ENCODE peak calls at places on chromosomes 12 and 14, in five cellular contexts. F is left lung, V is bronchial epithelial cell, P is HFF-Myc, Z is tibial artery. X is an unnamed sample.

GRCh38 chr14:90375934-90376333 is 20.9 kb upstream of the CALM1 start:
- DNase-seq in F (no peak), V (peak; percentile 95), P (no peak), Z (no peak), X (no peak)

GRCh38 chr12:132291402-132292175 is 37.8 kb downstream of the GALNT9 start:
- DNase-seq in F (peak; percentile 48), V (no peak), P (no peak), Z (no peak), X (no peak)

GRCh38 chr14:56730468-56731145 is 79.7 kb downstream of the OTX2 start:
- DNase-seq in F (no peak), V (no peak), P (no peak), Z (no peak), X (no peak)

GRCh38 chr12:94208433-94208921 is 60.1 kb downstream of the PLXNC1 start:
- DNase-seq in F (no peak), V (no peak), P (no peak), Z (no peak), X (no peak)

GRCh38 chr14:67457782-67458181 is 30.7 kb downstream of the TMEM229B start:
- DNase-seq in F (no peak), V (no peak), P (no peak), Z (no peak), X (peak; percentile 29)

GRCh38 chr12:92143280-92143679 is 2.4 kb downstream of the BTG1 start:
- DNase-seq in F (no peak), V (no peak), P (no peak), Z (no peak), X (no peak)

GRCh38 chr12:94898388-94898787 is 105.1 kb downstream of the NDUFA12 start:
- DNase-seq in F (no peak), V (peak; percentile 8), P (no peak), Z (no peak), X (peak; percentile 11)

GRCh38 chr12:20369164-20370000 is 1.0 kb downstream of the PDE3A start:
- DNase-seq in F (peak; percentile 85), V (no peak), P (no peak), Z (peak; percentile 91), X (peak; percentile 26)

GRCh38 chr14:76191297-76191696 is 39.6 kb downstream of the GPATCH2L start:
- DNase-seq in F (no peak), V (no peak), P (no peak), Z (peak; percentile 67), X (no peak)

GRCh38 chr12:59973515-59973914 is 377.7 kb downstream of the SLC16A7 start:
- DNase-seq in F (no peak), V (peak; percentile 65), P (peak; percentile 56), Z (no peak), X (peak; percentile 73)

GRCh38 chr14:48874701-48875100 is 711.5 kb downstream of the RPS29 start:
- DNase-seq in F (no peak), V (no peak), P (no peak), Z (no peak), X (no peak)

GRCh38 chr12:57215668-57216013 is 953 bp upstream of the NXPH4 start:
- DNase-seq in F (no peak), V (no peak), P (no peak), Z (no peak), X (no peak)

GRCh38 chr12:94070520-94070919 is 77.9 kb upstream of the PLXNC1 start:
- DNase-seq in F (no peak), V (no peak), P (no peak), Z (no peak), X (no peak)

GRCh38 chr14:75011356-75012097 is 8.8 kb downstream of the EIF2B2 start:
- DNase-seq in F (no peak), V (peak; percentile 59), P (no peak), Z (no peak), X (peak; percentile 57)

GRCh38 chr12:5984873-5985272 is 39.8 kb upstream of the ANO2 start:
- DNase-seq in F (no peak), V (no peak), P (no peak), Z (no peak), X (no peak)

GRCh38 chr12:123973552-123974341 is 732 bp downstream of the ZNF664 start:
- DNase-seq in F (peak; percentile 87), V (no peak), P (no peak), Z (peak; percentile 72), X (peak; percentile 56)

GRCh38 chr14:90674043-90674670 is 142.1 kb downstream of the TTC7B start:
- DNase-seq in F (no peak), V (no peak), P (no peak), Z (no peak), X (no peak)

GRCh38 chr14:63091394-63091996 is 46.2 kb upstream of the KCNH5 start:
- DNase-seq in F (no peak), V (no peak), P (no peak), Z (no peak), X (no peak)
- TF ChIP-seq CTCF in F (no peak), V (no peak), P (no peak), Z (no peak), X (no peak)

GRCh38 chr14:85536835-85537195 is 6.9 kb downstream of the FLRT2 start:
- DNase-seq in F (no peak), V (peak; percentile 13), P (no peak), Z (no peak), X (no peak)

GRCh38 chr14:85539510-85539909 is 9.6 kb downstream of the FLRT2 start:
- DNase-seq in F (no peak), V (no peak), P (no peak), Z (no peak), X (no peak)

GRCh38 chr14:85535916-85536834 is 6.2 kb downstream of the FLRT2 start:
- DNase-seq in F (no peak), V (peak; percentile 71), P (no peak), Z (no peak), X (no peak)

GRCh38 chr14:85538636-85539035 is 8.7 kb downstream of the FLRT2 start:
- DNase-seq in F (no peak), V (no peak), P (no peak), Z (no peak), X (no peak)

DNA sequence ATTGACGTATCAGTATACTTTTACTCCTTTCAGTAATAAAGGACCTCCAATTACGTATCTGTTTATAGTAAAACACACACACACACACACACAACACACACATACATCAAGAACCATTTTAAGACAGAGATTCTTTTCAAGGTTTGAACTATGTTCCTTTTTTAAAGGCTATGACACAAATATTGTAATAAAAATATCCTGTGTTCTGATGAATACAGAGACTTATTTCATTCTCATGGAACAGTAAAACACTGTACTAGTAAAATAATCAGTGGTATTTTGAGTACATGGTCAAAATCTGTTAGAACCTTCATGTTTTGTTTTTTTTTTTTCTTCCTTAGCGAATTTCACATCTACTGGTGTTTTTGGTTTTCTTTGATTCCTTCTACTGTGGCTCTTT is 7.6 kb downstream of the FLRT2 start:
- DNase-seq in F (no peak), V (no peak), P (no peak), Z (no peak), X (no peak)
- H3K4me3 ChIP-seq in F (no peak overlapping the region), V (no peak overlapping the region), P (no peak overlapping the region), Z (no peak overlapping the region), X (no peak overlapping the region)

GRCh38 chr14:65959563-65960024 is 526.6 kb upstream of the CCDC196 start:
- DNase-seq in F (no peak), V (no peak), P (no peak), Z (no peak), X (no peak)

GRCh38 chr14:65957631-65958205 is 528.5 kb upstream of the CCDC196 start:
- DNase-seq in F (no peak), V (no peak), P (no peak), Z (no peak), X (no peak)

GRCh38 chr14:65954915-65955314 is 531.3 kb upstream of the CCDC196 start:
- DNase-seq in F (no peak), V (no peak), P (no peak), Z (no peak), X (no peak)

GRCh38 chr14:65961004-65961403 is 525.2 kb upstream of the CCDC196 start:
- DNase-seq in F (no peak), V (peak; percentile 49), P (no peak), Z (no peak), X (peak; percentile 25)

DNA sequence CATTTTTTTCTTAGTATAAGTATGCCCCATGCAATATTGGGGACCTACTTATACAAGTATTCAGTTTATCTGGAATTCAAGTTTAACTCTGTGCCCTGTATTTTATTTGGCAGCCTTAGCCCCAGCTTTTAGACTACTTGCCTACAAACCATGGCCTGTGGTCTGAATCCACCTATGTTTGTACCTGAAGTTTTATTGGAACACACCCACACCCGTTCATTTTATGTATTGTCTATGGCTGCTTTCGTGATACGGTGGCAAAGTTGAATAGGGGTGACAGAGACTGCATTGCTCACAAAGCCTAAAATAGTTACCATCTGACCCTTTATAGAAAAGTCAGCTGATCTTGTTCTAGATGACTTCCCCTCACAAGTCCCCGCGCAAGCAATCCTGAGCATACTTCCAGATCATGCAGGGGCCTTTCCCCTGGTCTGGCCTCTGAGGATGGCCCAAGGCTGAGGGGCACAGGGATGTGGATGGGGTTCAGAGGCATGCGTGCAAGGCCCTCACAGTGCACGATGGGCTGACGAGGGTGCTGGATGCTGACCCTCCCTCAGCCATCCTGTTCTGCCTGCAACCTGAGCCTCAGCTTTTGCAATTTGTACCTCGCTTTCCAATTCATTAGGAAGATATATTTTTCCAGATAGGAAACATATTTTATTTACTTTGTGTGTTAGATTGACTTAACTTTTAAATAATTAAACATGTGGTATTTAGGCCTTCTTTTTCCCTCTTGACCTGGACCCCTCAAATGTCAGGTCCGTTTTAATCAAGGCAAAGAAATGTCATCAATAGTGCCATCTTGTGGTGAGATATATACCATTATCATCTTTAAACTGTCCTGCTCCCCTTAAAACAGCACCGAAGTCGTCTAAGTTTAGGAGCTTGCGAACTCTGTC is 527.3 kb upstream of the CCDC196 start:
- DNase-seq in F (no peak), V (peak; percentile 40), P (no peak), Z (no peak), X (peak; percentile 45)
- TF ChIP-seq CTCF in F (peak; percentile 41), V (peak; percentile 28), P (peak; percentile 33), Z (peak; percentile 32), X (peak; percentile 22)

GRCh38 chr12:33438025-33438772 is 1.4 kb downstream of the SYT10 start:
- DNase-seq in F (peak; percentile 45), V (no peak), P (no peak), Z (no peak), X (no peak)

GRCh38 chr12:33439587-33440011 is at the start of gene SYT10:
- DNase-seq in F (peak; percentile 67), V (no peak), P (no peak), Z (no peak), X (peak; percentile 7)

GRCh38 chr12:33440477-33440876 is 858 bp upstream of the SYT10 start:
- DNase-seq in F (peak; percentile 44), V (no peak), P (no peak), Z (no peak), X (no peak)

GRCh38 chr12:33437598-33437997 is 2.0 kb downstream of the SYT10 start:
- DNase-seq in F (no peak), V (no peak), P (no peak), Z (no peak), X (no peak)

DNA sequence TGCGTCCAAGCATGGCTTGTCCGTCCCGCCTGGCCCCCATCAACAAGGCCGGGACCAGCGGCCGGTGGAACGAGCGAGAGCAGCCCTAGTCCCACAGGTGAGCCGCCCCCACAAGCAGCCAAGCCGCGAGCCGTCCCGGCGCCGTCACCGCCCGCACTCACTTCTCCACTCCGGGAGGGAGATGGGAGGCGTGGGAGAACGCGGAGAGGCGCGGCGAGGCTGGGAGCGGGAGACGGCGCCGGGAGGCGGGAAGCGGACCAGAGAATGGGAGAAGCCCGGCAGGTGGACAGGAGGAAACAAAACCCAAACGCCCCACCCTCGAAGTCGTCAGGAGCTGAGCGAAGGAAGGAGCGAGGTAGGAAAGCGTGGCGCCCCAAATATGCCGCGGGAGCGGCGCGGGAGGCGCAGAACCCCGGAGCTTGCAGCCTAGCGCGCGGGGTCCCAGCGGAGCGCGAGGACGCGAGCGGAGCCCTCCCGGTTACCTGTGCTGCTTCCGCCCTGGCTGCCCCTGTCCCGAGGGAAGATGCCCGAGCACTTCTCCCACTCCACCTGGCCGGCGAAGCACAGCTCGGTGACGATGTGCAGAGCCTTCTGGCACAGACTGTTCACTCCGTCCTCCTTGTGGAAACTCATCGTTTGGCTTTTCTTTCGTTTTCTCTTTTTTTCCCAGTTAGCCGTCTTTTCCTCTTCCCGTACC is 581 bp downstream of the SYT10 start:
- DNase-seq in F (peak; percentile 79), V (no peak), P (peak; percentile 0), Z (no peak), X (no peak)
- H3K4me3 ChIP-seq in F (peak overlapping the region; percentile 34), V (peak overlapping the region; percentile 39), P (peak overlapping the region; percentile 38), Z (peak overlapping the region; percentile 45), X (peak overlapping the region; percentile 51)